ENCODE peak calls at places on chromosomes 2 and 18, in ten cellular contexts. Q is H9, B is body of pancreas, X is astrocyte, M is thoracic aorta, T is cardiac muscle cell, K is osteoblast, D is A673, S is GM23338, C is ovary. H is an unnamed sample.

GRCh38 chr2:61536086-61536722 is 2.0 kb downstream of the XPO1 start:
- DNase-seq in B (no peak), Q (no peak), T (peak; percentile 94), M (no peak), X (peak; percentile 15), S (no peak), K (peak; percentile 29), D (peak; percentile 28), C (no peak), H (no peak)

GRCh38 chr2:234678721-234679120 is 181.8 kb upstream of the ARL4C start:
- DNase-seq in K (no peak), B (no peak), D (no peak), T (no peak), C (no peak), M (no peak), X (peak; percentile 99), S (no peak), Q (peak; percentile 16), H (no peak)

GRCh38 chr18:2112435-2113045 is 458.8 kb downstream of the METTL4 start:
- DNase-seq in C (no peak), Q (no peak), T (no peak), X (peak; percentile 26), K (no peak), S (no peak), D (no peak), B (no peak), M (no peak), H (no peak)

GRCh38 chr2:163455815-163456214 is 280.0 kb downstream of the FIGN start:
- DNase-seq in Q (no peak), C (no peak), M (no peak), S (no peak), T (no peak), B (no peak), K (no peak), X (no peak), D (no peak), H (no peak)

GRCh38 chr18:53864758-53865157 is 359.7 kb downstream of the MBD2 start:
- DNase-seq in S (peak; percentile 27), T (peak; percentile 7), X (no peak), M (no peak), D (peak; percentile 37), K (no peak), B (no peak), Q (no peak), C (no peak), H (no peak)

GRCh38 chr2:157254041-157254440 is 3.5 kb upstream of the GALNT5 start:
- DNase-seq in Q (no peak), C (no peak), M (no peak), X (no peak), T (no peak), B (no peak), D (no peak), S (no peak), K (no peak), H (no peak)

GRCh38 chr2:143471550-143471949 is 342.3 kb downstream of the ARHGAP15 start:
- DNase-seq in B (no peak), K (no peak), T (no peak), S (no peak), M (no peak), C (no peak), D (no peak), X (no peak), Q (no peak), H (no peak)

GRCh38 chr2:208466133-208466919 is 59.7 kb downstream of the PTH2R start:
- DNase-seq in D (peak; percentile 65), K (no peak), S (peak; percentile 90), T (peak; percentile 72), X (no peak), Q (peak; percentile 64), M (no peak), B (peak; percentile 48), C (no peak), H (no peak)

GRCh38 chr2:120262761-120263428 is 10.2 kb downstream of the RALB start:
- DNase-seq in S (no peak), M (no peak), X (peak; percentile 69), T (no peak), C (no peak), K (peak; percentile 84), Q (no peak), D (no peak), B (no peak), H (no peak)

GRCh38 chr2:120262150-120262549 is 9.5 kb downstream of the RALB start:
- DNase-seq in K (no peak), S (no peak), X (no peak), Q (no peak), D (no peak), T (no peak), C (no peak), B (no peak), M (no peak), H (no peak)

GRCh38 chr2:120261387-120262006 is 8.8 kb downstream of the RALB start:
- DNase-seq in M (no peak), Q (no peak), T (no peak), D (no peak), X (no peak), K (no peak), B (no peak), C (no peak), S (no peak), H (no peak)

GRCh38 chr2:120258140-120258539 is 5.5 kb downstream of the RALB start:
- DNase-seq in D (no peak), M (no peak), Q (no peak), K (no peak), B (no peak), C (no peak), S (no peak), X (no peak), T (no peak), H (no peak)

DNA sequence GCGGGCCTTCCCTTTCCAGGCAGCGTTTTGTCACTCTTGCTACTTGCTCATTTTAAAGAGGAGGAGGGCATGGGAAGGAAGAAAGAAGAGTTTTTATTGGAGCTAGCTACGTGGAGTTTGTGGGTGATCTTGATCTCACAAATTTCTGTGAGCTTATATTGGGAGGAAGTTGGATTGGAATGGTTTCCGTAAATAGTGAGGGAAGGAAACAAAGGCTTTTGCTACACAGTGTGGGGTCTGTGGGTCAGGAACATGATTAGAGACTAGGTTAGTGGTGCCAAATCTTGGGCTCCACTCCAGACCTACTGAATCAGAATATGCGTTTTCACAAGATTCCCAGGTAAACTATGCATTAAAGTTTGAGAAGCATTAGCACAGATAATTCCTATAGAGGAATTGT is 8.1 kb downstream of the RALB start:
- DNase-seq in T (no peak), D (no peak), M (no peak), C (no peak), Q (no peak), K (no peak), X (no peak), S (no peak), B (no peak), H (no peak)
- H3K27ac ChIP-seq in T (no peak overlapping the region), D (no peak overlapping the region), M (no peak overlapping the region), C (no peak overlapping the region), Q (no peak overlapping the region), K (no peak overlapping the region), X (no peak overlapping the region), S (no peak overlapping the region), B (no peak overlapping the region), H (no peak overlapping the region)

GRCh38 chr2:182982934-182983333 is 55.3 kb downstream of the NCKAP1 start:
- DNase-seq in D (no peak), X (no peak), B (no peak), Q (no peak), C (no peak), K (no peak), T (no peak), M (no peak), S (no peak), H (no peak)

GRCh38 chr2:182980652-182981051 is 57.6 kb downstream of the NCKAP1 start:
- DNase-seq in T (no peak), Q (no peak), X (no peak), B (no peak), M (no peak), S (no peak), D (no peak), K (no peak), C (no peak), H (no peak)

GRCh38 chr2:182977463-182977862 is 60.8 kb downstream of the NCKAP1 start:
- DNase-seq in B (no peak), K (no peak), X (no peak), M (no peak), Q (no peak), T (no peak), D (peak; percentile 21), C (no peak), S (no peak), H (no peak)

GRCh38 chr2:182980115-182980514 is 58.1 kb downstream of the NCKAP1 start:
- DNase-seq in C (no peak), M (no peak), X (peak; percentile 18), T (peak; percentile 52), Q (no peak), D (peak; percentile 81), S (peak; percentile 69), B (no peak), K (peak; percentile 31), H (no peak)
- TF ChIP-seq CTCF in C (no peak), M (peak; percentile 60), X (peak; percentile 24), T (peak; percentile 46), Q (peak; percentile 77), D (peak; percentile 69), S (peak; percentile 76), B (peak; percentile 63), K (peak; percentile 49), H (peak; percentile 48)

DNA sequence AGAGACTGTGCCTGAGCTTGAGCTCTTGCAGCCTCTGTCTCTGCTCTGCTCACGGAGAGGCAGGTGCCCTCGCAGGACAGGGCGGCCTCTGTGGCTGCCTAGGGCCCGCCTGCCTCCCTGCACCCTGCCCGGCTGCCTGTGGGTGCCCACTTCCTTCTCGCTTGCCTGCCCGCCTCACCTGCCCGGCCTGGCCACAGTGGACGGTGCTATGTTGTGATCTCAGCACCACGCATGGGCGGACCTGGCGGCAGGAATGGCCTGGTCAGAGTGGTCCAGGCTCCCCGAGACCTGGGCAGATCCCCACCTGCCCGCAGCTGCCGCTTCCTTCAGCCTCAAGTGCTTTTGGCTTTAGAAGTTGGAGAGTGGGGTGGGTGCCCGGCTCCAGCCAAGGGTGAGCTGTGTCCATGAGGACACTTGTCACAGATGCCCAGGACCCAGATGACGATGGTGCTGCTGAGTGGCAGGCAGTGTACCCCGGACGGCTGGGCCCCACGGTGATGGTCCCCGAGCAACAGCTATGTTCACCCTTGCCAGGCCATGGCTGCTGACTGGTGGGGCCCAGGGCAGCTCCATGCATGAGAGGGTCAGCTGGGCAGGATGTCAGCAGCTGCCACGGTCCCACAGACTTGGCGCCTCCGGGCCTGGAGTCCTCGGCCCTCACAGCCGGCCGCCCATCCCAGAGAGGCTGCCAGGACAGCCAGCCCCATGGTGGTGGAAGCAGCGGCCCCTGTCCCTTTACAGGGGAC is 25.3 kb downstream of the RTP5 start:
- DNase-seq in D (no peak), S (no peak), B (peak; percentile 67), M (no peak), Q (peak; percentile 31), C (peak; percentile 40), T (no peak), X (no peak), K (peak; percentile 60), H (peak; percentile 76)
- H3K27ac ChIP-seq in D (no peak overlapping the region), S (no peak overlapping the region), B (peak overlapping the region; percentile 93), M (peak overlapping the region; percentile 50), Q (no peak overlapping the region), C (peak overlapping the region; percentile 74), T (no peak overlapping the region), X (no peak overlapping the region), K (no peak overlapping the region), H (no peak overlapping the region)

DNA sequence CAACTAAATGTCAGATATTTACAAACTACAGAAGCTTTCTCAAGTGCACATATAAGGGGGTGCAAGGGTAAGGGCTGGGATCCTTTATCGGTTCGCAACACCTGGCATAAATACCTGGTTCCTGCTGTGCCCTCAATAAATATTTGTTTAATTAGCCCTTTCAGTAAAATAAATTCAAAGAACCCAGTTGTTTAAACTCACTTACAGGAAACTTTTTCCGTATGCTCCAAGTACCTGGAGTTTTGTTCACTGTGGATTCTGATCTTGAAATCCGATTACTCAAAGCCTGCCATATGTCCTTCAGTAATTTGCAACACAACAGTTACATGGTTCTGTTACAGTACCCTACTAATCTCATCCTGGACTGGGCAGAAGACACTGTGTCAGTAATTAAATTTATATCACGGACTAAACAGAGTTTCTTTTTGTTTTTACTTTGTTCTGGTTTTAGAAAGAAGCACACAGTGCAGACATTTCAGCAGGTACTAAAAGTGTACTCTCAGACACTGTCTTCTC is 36.9 kb downstream of the TBC1D8 start:
- DNase-seq in S (no peak), C (no peak), B (peak; percentile 36), Q (no peak), X (no peak), K (no peak), D (no peak), T (no peak), M (no peak), H (no peak)
- TF ChIP-seq CTCF in S (no peak), C (no peak), B (no peak), Q (no peak), X (no peak), K (no peak), D (no peak), T (no peak), M (no peak), H (no peak)